ENCODE peak calls at places on chromosome 1, in eight cellular contexts. I is activated T-cell treated with anti-CD3 and anti-CD28 coated beads, Interleukin-2, amount 50 U/mL, for 4 hours; T is GM23338; Z is left ventricle myocardium inferior; O is nucleus accumbens; A is glutamatergic neuron; E is AG09319; Q is activated CD4-positive, alpha-beta memory T cell treated with anti-CD3 and anti-CD28 coated beads for 36 hours. S is an unnamed sample.

GRCh38 chr1:15410884-15411245 is 1.2 kb downstream of the EFHD2 start:
- DNase-seq in E (no peak), Z (no peak), T (no peak), O (no peak), Q (peak), I (no peak), A (no peak), S (no peak)

GRCh38 chr1:93658188-93658587 is 23.4 kb downstream of the BCAR3 start:
- DNase-seq in Q (no peak), O (no peak), I (no peak), E (no peak), Z (no peak), T (no peak), A (no peak), S (no peak)

GRCh38 chr1:38561699-38562098 is 297.9 kb downstream of the RRAGC start:
- DNase-seq in Q (no peak), A (no peak), Z (no peak), E (no peak), O (no peak), T (no peak), I (no peak), S (no peak)

GRCh38 chr1:83942914-83943313 is 56.0 kb downstream of the TTLL7 start:
- DNase-seq in I (no peak), Z (no peak), E (no peak), A (no peak), T (peak), Q (no peak), O (no peak), S (no peak)

GRCh38 chr1:7535934-7536878 is 234.9 kb upstream of the VAMP3 start:
- DNase-seq in E (no peak), T (peak), I (no peak), A (peak), O (no peak), Z (peak), Q (no peak), S (no peak)

GRCh38 chr1:239025223-239025622 is 361.1 kb upstream of the CHRM3 start:
- DNase-seq in Q (no peak), T (no peak), O (no peak), Z (no peak), I (no peak), E (no peak), A (no peak), S (no peak)

GRCh38 chr1:13819637-13820036 is 119.6 kb downstream of the PRDM2 start:
- DNase-seq in E (no peak), O (no peak), T (no peak), A (no peak), Q (no peak), I (no peak), Z (no peak), S (no peak)

GRCh38 chr1:231550448-231550781 is 21.9 kb downstream of the TSNAX start:
- DNase-seq in T (peak), O (no peak), A (peak), Q (peak), E (no peak), I (peak), Z (no peak), S (no peak)

GRCh38 chr1:154141240-154141639 is 13.6 kb downstream of the NUP210L start:
- DNase-seq in Z (no peak), E (no peak), I (no peak), Q (no peak), A (no peak), O (no peak), T (no peak), S (no peak)

GRCh38 chr1:114338491-114338890 is 172.5 kb downstream of the TRIM33 start:
- DNase-seq in I (no peak), Z (no peak), A (no peak), T (no peak), O (no peak), Q (no peak), E (no peak), S (no peak)

GRCh38 chr1:117612517-117613248 is 6.8 kb downstream of the TENT5C start:
- DNase-seq in T (no peak), E (peak), Z (no peak), I (no peak), A (no peak), O (no peak), Q (peak), S (no peak)

GRCh38 chr1:115706774-115707425 is 61.6 kb downstream of the CASQ2 start:
- DNase-seq in Q (no peak), Z (no peak), A (no peak), T (peak), E (peak), O (no peak), I (no peak), S (no peak)

GRCh38 chr1:55817027-55817426 is 601.9 kb upstream of the USP24 start:
- DNase-seq in Q (no peak), I (no peak), A (no peak), T (no peak), O (no peak), E (no peak), Z (no peak), S (no peak)

GRCh38 chr1:183877321-183877720 is 72.4 kb downstream of the RGL1 start:
- DNase-seq in Q (no peak), O (peak), A (no peak), E (peak), Z (peak), T (no peak), I (no peak), S (no peak)

GRCh38 chr1:57276916-57277315 is 146.9 kb downstream of the DAB1 start:
- DNase-seq in O (no peak), E (no peak), Z (no peak), T (no peak), A (no peak), I (no peak), Q (no peak), S (no peak)

GRCh38 chr1:215156232-215156631 is 73.7 kb downstream of the KCNK2 start:
- DNase-seq in I (no peak), Z (no peak), E (no peak), Q (no peak), O (no peak), T (no peak), A (no peak), S (no peak)

GRCh38 chr1:98939471-98939870 is 65.2 kb downstream of the PLPPR5 start:
- DNase-seq in A (no peak), E (no peak), T (no peak), Z (no peak), I (no peak), O (no peak), Q (no peak), S (no peak)

GRCh38 chr1:92085727-92086126 is 5.6 kb downstream of the BTBD8 start:
- DNase-seq in Z (no peak), E (no peak), A (no peak), O (no peak), T (peak), Q (no peak), I (no peak), S (no peak)

GRCh38 chr1:223886516-223886921 is 40.8 kb upstream of the TP53BP2 start:
- DNase-seq in Q (no peak), T (no peak), I (no peak), E (no peak), Z (no peak), A (no peak), O (no peak), S (no peak)